ENCODE peak calls at places on chromosomes 3 and 15, in four cellular contexts. A is fibroblast of lung, Y is left ventricle myocardium inferior, O is ovary. V is an unnamed sample.

GRCh38 chr15:89442671-89443307 is 53.6 kb downstream of the RHCG start:
- DNase-seq in A (peak; percentile 20), O (no peak), Y (no peak), V (peak; percentile 61)

GRCh38 chr3:11480663-11481298 is 162.9 kb downstream of the VGLL4 start:
- DNase-seq in Y (no peak), O (no peak), A (no peak), V (peak; percentile 11)

GRCh38 chr3:108388136-108389132 is 92.1 kb downstream of the HHLA2 start:
- DNase-seq in A (no peak), O (no peak), Y (no peak), V (no peak)

GRCh38 chr15:98480858-98481257 is 167.5 kb upstream of the IGF1R start:
- DNase-seq in A (no peak), O (no peak), Y (no peak), V (no peak)

GRCh38 chr3:197259096-197259495 is 39.3 kb downstream of the DLG1 start:
- DNase-seq in A (no peak), Y (no peak), O (no peak), V (no peak)

GRCh38 chr3:194711913-194712312 is 26.2 kb downstream of the FAM43A start:
- DNase-seq in O (no peak), A (peak; percentile 53), Y (no peak), V (peak; percentile 91)

GRCh38 chr3:149214702-149215101 is 6.9 kb downstream of the CP start:
- DNase-seq in Y (no peak), A (no peak), O (no peak), V (no peak)

GRCh38 chr15:52337198-52337853 is 41.7 kb upstream of the MYO5C start:
- DNase-seq in Y (no peak), A (peak; percentile 44), O (no peak), V (peak; percentile 62)

GRCh38 chr3:13705051-13705450 is 156.1 kb downstream of the FBLN2 start:
- DNase-seq in A (no peak), Y (peak; percentile 2), O (peak; percentile 3), V (peak; percentile 14)

GRCh38 chr3:150410311-150411105 is 2.4 kb downstream of the TSC22D2 start:
- DNase-seq in A (no peak), O (peak; percentile 43), Y (peak; percentile 36), V (peak; percentile 47)

GRCh38 chr3:179265875-179266274 is 15.0 kb upstream of the KCNMB3 start:
- DNase-seq in Y (no peak), A (no peak), O (no peak), V (no peak)

GRCh38 chr3:143120716-143121239 is 1.2 kb downstream of the CHST2 start:
- DNase-seq in Y (no peak), A (peak; percentile 49), O (no peak), V (peak; percentile 14)

GRCh38 chr3:134846943-134847342 is 51.9 kb downstream of the EPHB1 start:
- DNase-seq in A (peak; percentile 12), Y (no peak), O (no peak), V (peak; percentile 22)

GRCh38 chr15:64693134-64693533 is 82.3 kb downstream of the RBPMS2 start:
- DNase-seq in O (no peak), Y (no peak), A (peak; percentile 93), V (peak; percentile 34)

GRCh38 chr3:195195321-195196209 is 75.4 kb downstream of the XXYLT1 start:
- DNase-seq in Y (no peak), A (no peak), O (no peak), V (peak; percentile 56)

GRCh38 chr15:48177383-48177874 is 666 bp downstream of the MYEF2 start:
- DNase-seq in O (no peak), Y (no peak), A (peak; percentile 51), V (no peak)

GRCh38 chr15:60551147-60551780 is 72.3 kb upstream of the ICE2 start:
- DNase-seq in Y (no peak), A (no peak), O (no peak), V (no peak)

GRCh38 chr3:132803889-132804288 is 81.7 kb upstream of the NPHP3 start:
- DNase-seq in Y (no peak), O (no peak), A (no peak), V (no peak)

GRCh38 chr15:75348563-75349350 is 1.9 kb downstream of the NEIL1 start:
- DNase-seq in Y (no peak), A (no peak), O (peak; percentile 48), V (no peak)

GRCh38 chr15:40857601-40858351 is 13.9 kb downstream of the SPINT1 start:
- DNase-seq in Y (peak; percentile 63), O (peak; percentile 65), A (peak; percentile 52), V (peak; percentile 60)

GRCh38 chr15:40855706-40856234 is 11.9 kb downstream of the SPINT1 start:
- DNase-seq in Y (no peak), A (no peak), O (no peak), V (no peak)

GRCh38 chr15:40856736-40857135 is 12.9 kb downstream of the SPINT1 start:
- DNase-seq in A (no peak), O (no peak), Y (no peak), V (no peak)

GRCh38 chr15:40858706-40859105 is 14.9 kb downstream of the SPINT1 start:
- DNase-seq in O (no peak), A (no peak), Y (no peak), V (no peak)

DNA sequence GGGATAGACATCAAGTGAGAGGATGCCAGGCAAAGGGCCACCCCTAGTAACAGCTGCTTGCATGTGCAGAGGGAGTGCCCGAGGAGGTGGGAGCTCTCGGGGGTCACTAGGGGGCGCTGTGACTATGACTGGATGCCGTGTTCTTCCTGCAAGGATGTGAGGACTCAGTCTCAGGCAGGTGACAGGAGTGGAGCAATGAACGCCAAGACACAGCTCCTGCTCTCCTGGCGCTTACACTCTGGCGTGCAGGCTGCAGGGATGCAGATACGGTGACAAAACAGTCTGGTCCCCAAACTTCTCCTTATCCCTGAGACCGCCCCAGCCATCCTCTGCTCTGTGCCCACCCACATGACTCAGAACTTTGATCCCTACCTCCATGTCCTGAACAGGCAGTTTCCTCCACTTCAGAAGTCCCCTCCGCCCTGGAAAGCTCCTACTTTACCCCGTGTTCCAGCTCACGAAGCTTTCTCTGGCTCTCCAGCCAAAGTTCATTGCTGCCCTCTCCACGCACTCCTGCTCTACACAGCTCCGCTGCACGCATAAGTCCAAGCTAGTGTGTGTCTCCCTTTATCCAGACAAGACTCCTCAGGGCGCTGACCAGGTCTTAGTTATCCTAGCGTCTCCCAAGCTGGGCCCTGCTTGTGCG is 14.7 kb downstream of the RHOV start:
- DNase-seq in Y (peak; percentile 47), A (peak; percentile 73), O (peak; percentile 65), V (peak; percentile 78)
- H3K4me3 ChIP-seq in Y (no peak overlapping the region), A (no peak overlapping the region), O (no peak overlapping the region), V (no peak overlapping the region)

DNA sequence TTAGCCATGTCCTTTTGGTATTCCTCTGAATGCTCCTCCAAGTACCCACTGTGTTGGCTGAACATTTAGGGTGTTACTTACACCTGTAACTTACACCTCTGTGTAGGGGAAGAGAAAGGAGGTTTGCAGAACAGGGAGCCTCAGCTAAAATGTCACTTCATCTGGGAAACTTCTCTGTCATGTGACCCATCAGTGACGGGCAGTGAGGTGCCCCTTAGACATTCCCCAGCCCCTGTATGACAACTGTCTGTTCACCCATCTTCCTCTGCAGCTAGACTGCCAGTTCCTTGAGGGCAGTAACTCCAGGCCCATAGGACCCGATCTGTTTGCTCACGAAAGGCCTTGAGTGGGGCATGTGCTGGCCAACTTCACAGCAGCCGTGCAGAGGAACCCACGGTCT is 57.4 kb downstream of the LRIG1 start:
- DNase-seq in O (no peak), A (no peak), Y (no peak), V (no peak)
- H3K4me1 ChIP-seq in O (peaks cover 35% of the 10 kb centered on the region), A (peaks cover 25% of the 10 kb centered on the region), Y (peaks cover 89% of the 10 kb centered on the region), V (peaks cover 31% of the 10 kb centered on the region)

GRCh38 chr3:52536369-52537164 is at the start of gene UQCC5:
- DNase-seq in A (peak; percentile 98), Y (peak; percentile 98), O (peak; percentile 96), V (peak; percentile 92)

GRCh38 chr3:52534281-52535183 is 875 bp upstream of the NT5DC2 start:
- DNase-seq in A (peak; percentile 46), O (peak; percentile 55), Y (no peak), V (peak; percentile 39)

GRCh38 chr3:52536112-52536368 is 365 bp upstream of the UQCC5 start:
- DNase-seq in Y (no peak), O (no peak), A (no peak), V (no peak)

GRCh38 chr3:52537165-52537635 is 795 bp downstream of the UQCC5 start:
- DNase-seq in Y (no peak), A (no peak), O (no peak), V (no peak)

DNA sequence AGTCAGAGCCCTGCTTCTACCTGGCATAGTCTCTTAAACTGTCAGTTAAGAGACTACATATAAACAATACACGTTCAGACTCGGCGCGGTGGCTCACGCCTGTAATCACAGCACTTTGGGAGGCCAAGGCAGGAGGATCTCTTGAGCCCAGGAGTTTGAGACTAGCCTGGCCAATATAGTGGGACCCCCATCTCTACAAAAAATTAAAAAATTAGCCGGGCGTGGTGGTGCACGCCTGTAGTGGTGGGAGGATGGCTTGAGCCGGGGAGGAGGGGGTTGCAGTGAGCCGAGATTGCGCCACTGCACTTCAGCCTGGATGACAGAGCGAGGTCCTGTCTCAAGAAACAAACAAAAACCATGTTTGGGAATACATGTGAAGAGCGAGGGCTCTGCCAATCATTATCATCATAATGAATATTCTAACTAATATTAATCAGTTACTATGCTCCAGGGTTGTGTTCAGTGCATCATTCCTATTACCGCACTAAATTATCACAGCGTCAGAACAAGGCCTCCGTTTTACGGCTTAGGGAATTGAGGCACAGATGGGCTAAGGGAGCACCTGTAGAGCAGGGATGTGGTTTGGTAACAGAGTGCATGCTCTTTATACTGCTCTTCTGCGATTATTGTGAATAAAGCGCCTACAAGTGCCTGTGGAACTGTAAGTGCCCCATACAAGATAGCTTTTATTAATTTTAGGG is 844 bp upstream of the UQCC5 start:
- DNase-seq in Y (no peak), A (no peak), O (peak; percentile 31), V (no peak)
- H3K4me3 ChIP-seq in Y (peak overlapping the region; percentile 79), A (peak overlapping the region; percentile 45), O (peak overlapping the region; percentile 24), V (peak overlapping the region; percentile 52)

DNA sequence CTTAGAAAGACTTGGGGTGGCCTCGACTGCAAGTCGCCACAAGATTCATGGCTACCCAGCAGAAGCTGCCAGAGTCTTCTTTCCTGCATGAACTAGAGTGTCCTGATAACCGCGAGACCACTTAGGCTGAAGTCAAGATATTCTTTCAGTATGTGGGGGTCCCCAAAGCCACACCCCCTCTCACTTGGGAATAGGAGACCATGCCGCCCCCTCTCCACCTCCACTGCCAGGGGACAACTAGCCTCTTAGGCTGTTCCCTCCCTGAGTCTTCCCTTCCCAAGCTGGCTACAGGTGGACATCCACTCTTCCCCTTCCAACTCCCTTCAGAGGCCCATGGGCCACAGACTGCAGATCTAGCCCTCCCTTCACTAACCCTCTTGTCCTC is 1.3 kb upstream of the CCDC12 start:
- DNase-seq in Y (no peak), A (no peak), O (no peak), V (no peak)
- H3K4me1 ChIP-seq in Y (peaks cover 82% of the 10 kb centered on the region), A (peaks cover 7% of the 10 kb centered on the region), O (peaks cover 5% of the 10 kb centered on the region), V (peaks cover 23% of the 10 kb centered on the region)

GRCh38 chr3:155409336-155409735 is 115.9 kb upstream of the STRIT1 start:
- DNase-seq in O (no peak), A (no peak), Y (no peak), V (no peak)
- H3K4me3 ChIP-seq in O (no peak overlapping the region), A (no peak overlapping the region), Y (no peak overlapping the region), V (no peak overlapping the region)